ENCODE peak calls at places on chromosome 4, in nine cellular contexts. One of them, this sample, is unnamed.

GRCh38 chr4:114782842-114783595 is 184.4 kb downstream of the UGT8 start:
- DNase-seq in D341Med: no peak
- DNase-seq in Panc1: no peak
- DNase-seq in activated CD4-positive, alpha-beta T cell treated with anti-CD3 and anti-CD28 coated beads, Interleukin-2, amount 50 U/mL, for 1 hour: no peak
- DNase-seq in stimulated activated CD8-positive, alpha-beta memory T cell treated with anti-CD3 and anti-CD28 coated beads, Interleukin-12 subunit alpha, Interleukin-12 subunit beta, amount 100 ng/mL, for 4 hours: no peak
- DNase-seq in hippocampal formation: no peak
- DNase-seq in stimulated activated CD4-positive, alpha-beta T cell treated with anti-CD3 and anti-CD28 coated beads, Interleukin-2, amount 100 ng/mL, for 48 hours: no peak
- DNase-seq in HCEC 1CT: no peak
- DNase-seq in HS-5: no peak
- DNase-seq in this sample: no peak

GRCh38 chr4:9804918-9805317 is 23.5 kb downstream of the DRD5 start:
- DNase-seq in D341Med: no peak
- DNase-seq in Panc1: no peak
- DNase-seq in hippocampal formation: no peak
- DNase-seq in HS-5: no peak
- DNase-seq in stimulated activated CD8-positive, alpha-beta memory T cell treated with anti-CD3 and anti-CD28 coated beads, Interleukin-12 subunit alpha, Interleukin-12 subunit beta, amount 100 ng/mL, for 4 hours: no peak
- DNase-seq in stimulated activated CD4-positive, alpha-beta T cell treated with anti-CD3 and anti-CD28 coated beads, Interleukin-2, amount 100 ng/mL, for 48 hours: no peak
- DNase-seq in HCEC 1CT: no peak
- DNase-seq in activated CD4-positive, alpha-beta T cell treated with anti-CD3 and anti-CD28 coated beads, Interleukin-2, amount 50 U/mL, for 1 hour: no peak
- DNase-seq in this sample: no peak

GRCh38 chr4:101187837-101188236 is 159.5 kb downstream of the PPP3CA start:
- DNase-seq in D341Med: no peak
- DNase-seq in stimulated activated CD8-positive, alpha-beta memory T cell treated with anti-CD3 and anti-CD28 coated beads, Interleukin-12 subunit alpha, Interleukin-12 subunit beta, amount 100 ng/mL, for 4 hours: no peak
- DNase-seq in stimulated activated CD4-positive, alpha-beta T cell treated with anti-CD3 and anti-CD28 coated beads, Interleukin-2, amount 100 ng/mL, for 48 hours: no peak
- DNase-seq in Panc1: no peak
- DNase-seq in activated CD4-positive, alpha-beta T cell treated with anti-CD3 and anti-CD28 coated beads, Interleukin-2, amount 50 U/mL, for 1 hour: no peak
- DNase-seq in HCEC 1CT: no peak
- DNase-seq in HS-5: no peak
- DNase-seq in hippocampal formation: no peak
- DNase-seq in this sample: no peak

GRCh38 chr4:2426069-2426397 is 7.3 kb downstream of the CFAP99 start:
- DNase-seq in hippocampal formation: no peak
- DNase-seq in HS-5: no peak
- DNase-seq in stimulated activated CD8-positive, alpha-beta memory T cell treated with anti-CD3 and anti-CD28 coated beads, Interleukin-12 subunit alpha, Interleukin-12 subunit beta, amount 100 ng/mL, for 4 hours: no peak
- DNase-seq in D341Med: no peak
- DNase-seq in stimulated activated CD4-positive, alpha-beta T cell treated with anti-CD3 and anti-CD28 coated beads, Interleukin-2, amount 100 ng/mL, for 48 hours: no peak
- DNase-seq in activated CD4-positive, alpha-beta T cell treated with anti-CD3 and anti-CD28 coated beads, Interleukin-2, amount 50 U/mL, for 1 hour: no peak
- DNase-seq in Panc1: no peak
- DNase-seq in HCEC 1CT: no peak
- DNase-seq in this sample: no peak

GRCh38 chr4:8332891-8333331 is 63.4 kb downstream of the HTRA3 start:
- DNase-seq in stimulated activated CD4-positive, alpha-beta T cell treated with anti-CD3 and anti-CD28 coated beads, Interleukin-2, amount 100 ng/mL, for 48 hours: no peak
- DNase-seq in HCEC 1CT: no peak
- DNase-seq in stimulated activated CD8-positive, alpha-beta memory T cell treated with anti-CD3 and anti-CD28 coated beads, Interleukin-12 subunit alpha, Interleukin-12 subunit beta, amount 100 ng/mL, for 4 hours: no peak
- DNase-seq in Panc1: no peak
- DNase-seq in activated CD4-positive, alpha-beta T cell treated with anti-CD3 and anti-CD28 coated beads, Interleukin-2, amount 50 U/mL, for 1 hour: no peak
- DNase-seq in hippocampal formation: no peak
- DNase-seq in HS-5: no peak
- DNase-seq in D341Med: no peak
- DNase-seq in this sample: no peak

GRCh38 chr4:121651597-121651996 is 45.2 kb downstream of the ANXA5 start:
- DNase-seq in HS-5: no peak
- DNase-seq in hippocampal formation: no peak
- DNase-seq in stimulated activated CD4-positive, alpha-beta T cell treated with anti-CD3 and anti-CD28 coated beads, Interleukin-2, amount 100 ng/mL, for 48 hours: no peak
- DNase-seq in Panc1: no peak
- DNase-seq in stimulated activated CD8-positive, alpha-beta memory T cell treated with anti-CD3 and anti-CD28 coated beads, Interleukin-12 subunit alpha, Interleukin-12 subunit beta, amount 100 ng/mL, for 4 hours: no peak
- DNase-seq in activated CD4-positive, alpha-beta T cell treated with anti-CD3 and anti-CD28 coated beads, Interleukin-2, amount 50 U/mL, for 1 hour: no peak
- DNase-seq in HCEC 1CT: no peak
- DNase-seq in D341Med: no peak
- DNase-seq in this sample: no peak

GRCh38 chr4:89876548-89876947 is 18.1 kb upstream of the MMRN1 start:
- DNase-seq in activated CD4-positive, alpha-beta T cell treated with anti-CD3 and anti-CD28 coated beads, Interleukin-2, amount 50 U/mL, for 1 hour: no peak
- DNase-seq in stimulated activated CD4-positive, alpha-beta T cell treated with anti-CD3 and anti-CD28 coated beads, Interleukin-2, amount 100 ng/mL, for 48 hours: no peak
- DNase-seq in stimulated activated CD8-positive, alpha-beta memory T cell treated with anti-CD3 and anti-CD28 coated beads, Interleukin-12 subunit alpha, Interleukin-12 subunit beta, amount 100 ng/mL, for 4 hours: no peak
- DNase-seq in hippocampal formation: no peak
- DNase-seq in HCEC 1CT: no peak
- DNase-seq in Panc1: no peak
- DNase-seq in HS-5: no peak
- DNase-seq in D341Med: no peak
- DNase-seq in this sample: no peak

GRCh38 chr4:11720292-11720691 is 291.6 kb upstream of the HS3ST1 start:
- DNase-seq in HCEC 1CT: peak
- DNase-seq in hippocampal formation: no peak
- DNase-seq in HS-5: no peak
- DNase-seq in activated CD4-positive, alpha-beta T cell treated with anti-CD3 and anti-CD28 coated beads, Interleukin-2, amount 50 U/mL, for 1 hour: no peak
- DNase-seq in Panc1: no peak
- DNase-seq in D341Med: peak
- DNase-seq in stimulated activated CD8-positive, alpha-beta memory T cell treated with anti-CD3 and anti-CD28 coated beads, Interleukin-12 subunit alpha, Interleukin-12 subunit beta, amount 100 ng/mL, for 4 hours: no peak
- DNase-seq in stimulated activated CD4-positive, alpha-beta T cell treated with anti-CD3 and anti-CD28 coated beads, Interleukin-2, amount 100 ng/mL, for 48 hours: no peak
- DNase-seq in this sample: no peak

GRCh38 chr4:38614198-38614597 is 49.8 kb upstream of the KLF3 start:
- DNase-seq in stimulated activated CD4-positive, alpha-beta T cell treated with anti-CD3 and anti-CD28 coated beads, Interleukin-2, amount 100 ng/mL, for 48 hours: no peak
- DNase-seq in HS-5: no peak
- DNase-seq in stimulated activated CD8-positive, alpha-beta memory T cell treated with anti-CD3 and anti-CD28 coated beads, Interleukin-12 subunit alpha, Interleukin-12 subunit beta, amount 100 ng/mL, for 4 hours: no peak
- DNase-seq in hippocampal formation: no peak
- DNase-seq in HCEC 1CT: no peak
- DNase-seq in D341Med: no peak
- DNase-seq in Panc1: no peak
- DNase-seq in activated CD4-positive, alpha-beta T cell treated with anti-CD3 and anti-CD28 coated beads, Interleukin-2, amount 50 U/mL, for 1 hour: no peak
- DNase-seq in this sample: no peak

GRCh38 chr4:121185960-121186359 is 21.8 kb upstream of the TNIP3 start:
- DNase-seq in activated CD4-positive, alpha-beta T cell treated with anti-CD3 and anti-CD28 coated beads, Interleukin-2, amount 50 U/mL, for 1 hour: no peak
- DNase-seq in stimulated activated CD4-positive, alpha-beta T cell treated with anti-CD3 and anti-CD28 coated beads, Interleukin-2, amount 100 ng/mL, for 48 hours: no peak
- DNase-seq in HCEC 1CT: no peak
- DNase-seq in Panc1: no peak
- DNase-seq in hippocampal formation: no peak
- DNase-seq in stimulated activated CD8-positive, alpha-beta memory T cell treated with anti-CD3 and anti-CD28 coated beads, Interleukin-12 subunit alpha, Interleukin-12 subunit beta, amount 100 ng/mL, for 4 hours: no peak
- DNase-seq in D341Med: no peak
- DNase-seq in HS-5: no peak
- DNase-seq in this sample: no peak

GRCh38 chr4:168639914-168640313 is 143.1 kb downstream of the PALLD start:
- DNase-seq in stimulated activated CD4-positive, alpha-beta T cell treated with anti-CD3 and anti-CD28 coated beads, Interleukin-2, amount 100 ng/mL, for 48 hours: no peak
- DNase-seq in D341Med: no peak
- DNase-seq in HCEC 1CT: no peak
- DNase-seq in Panc1: no peak
- DNase-seq in HS-5: no peak
- DNase-seq in hippocampal formation: no peak
- DNase-seq in stimulated activated CD8-positive, alpha-beta memory T cell treated with anti-CD3 and anti-CD28 coated beads, Interleukin-12 subunit alpha, Interleukin-12 subunit beta, amount 100 ng/mL, for 4 hours: no peak
- DNase-seq in activated CD4-positive, alpha-beta T cell treated with anti-CD3 and anti-CD28 coated beads, Interleukin-2, amount 50 U/mL, for 1 hour: no peak
- DNase-seq in this sample: no peak

GRCh38 chr4:89868999-89869589 is 25.6 kb upstream of the MMRN1 start:
- DNase-seq in HS-5: no peak
- DNase-seq in hippocampal formation: no peak
- DNase-seq in activated CD4-positive, alpha-beta T cell treated with anti-CD3 and anti-CD28 coated beads, Interleukin-2, amount 50 U/mL, for 1 hour: no peak
- DNase-seq in stimulated activated CD8-positive, alpha-beta memory T cell treated with anti-CD3 and anti-CD28 coated beads, Interleukin-12 subunit alpha, Interleukin-12 subunit beta, amount 100 ng/mL, for 4 hours: no peak
- DNase-seq in stimulated activated CD4-positive, alpha-beta T cell treated with anti-CD3 and anti-CD28 coated beads, Interleukin-2, amount 100 ng/mL, for 48 hours: no peak
- DNase-seq in D341Med: no peak
- DNase-seq in Panc1: no peak
- DNase-seq in HCEC 1CT: no peak
- DNase-seq in this sample: no peak

This sample was measured in keratinocyte.